ENCODE peak calls at places on chromosome 11, in seven cellular contexts. One of them, this sample, is unnamed.

GRCh38 chr11:11589385-11589890 is 32.4 kb downstream of the GALNT18 start:
- DNase-seq in right lobe of liver: no peak
- DNase-seq in fibroblast of lung: no peak
- DNase-seq in K562: no peak
- DNase-seq in A549: no peak
- DNase-seq in cardiac muscle cell: no peak
- DNase-seq in upper lobe of right lung: no peak
- DNase-seq in this sample: no peak

GRCh38 chr11:99693941-99694492 is 673.3 kb downstream of the CNTN5 start:
- DNase-seq in right lobe of liver: no peak
- DNase-seq in fibroblast of lung: peak; percentile 92
- DNase-seq in K562: no peak
- DNase-seq in A549: peak; percentile 8
- DNase-seq in cardiac muscle cell: no peak
- DNase-seq in upper lobe of right lung: no peak
- DNase-seq in this sample: no peak

GRCh38 chr11:75814369-75814685 is 683 bp upstream of the UVRAG start:
- DNase-seq in right lobe of liver: no peak
- DNase-seq in fibroblast of lung: no peak
- DNase-seq in K562: no peak
- DNase-seq in A549: no peak
- DNase-seq in cardiac muscle cell: no peak
- DNase-seq in upper lobe of right lung: no peak
- DNase-seq in this sample: no peak

GRCh38 chr11:102555091-102555490 is 24.5 kb upstream of the MMP7 start:
- DNase-seq in right lobe of liver: no peak
- DNase-seq in fibroblast of lung: no peak
- DNase-seq in K562: no peak
- DNase-seq in A549: no peak
- DNase-seq in cardiac muscle cell: no peak
- DNase-seq in upper lobe of right lung: no peak
- DNase-seq in this sample: no peak

GRCh38 chr11:87778341-87778740 is 396.9 kb downstream of the RAB38 start:
- DNase-seq in right lobe of liver: no peak
- DNase-seq in fibroblast of lung: no peak
- DNase-seq in K562: no peak
- DNase-seq in A549: no peak
- DNase-seq in cardiac muscle cell: no peak
- DNase-seq in upper lobe of right lung: no peak
- DNase-seq in this sample: no peak

GRCh38 chr11:46505741-46506485 is 87.9 kb downstream of the AMBRA1 start:
- DNase-seq in right lobe of liver: no peak
- DNase-seq in fibroblast of lung: no peak
- DNase-seq in K562: no peak
- DNase-seq in A549: no peak
- DNase-seq in cardiac muscle cell: peak; percentile 70
- DNase-seq in upper lobe of right lung: no peak
- DNase-seq in this sample: no peak

GRCh38 chr11:110470716-110471115 is 41.0 kb downstream of the FDX1 start:
- DNase-seq in right lobe of liver: no peak
- DNase-seq in fibroblast of lung: peak; percentile 51
- DNase-seq in K562: no peak
- DNase-seq in A549: no peak
- DNase-seq in cardiac muscle cell: no peak
- DNase-seq in upper lobe of right lung: no peak
- DNase-seq in this sample: no peak

GRCh38 chr11:57321996-57322880 is 2.5 kb downstream of the TNKS1BP1 start:
- DNase-seq in right lobe of liver: peak; percentile 94
- DNase-seq in fibroblast of lung: peak; percentile 99
- DNase-seq in K562: peak; percentile 72
- DNase-seq in A549: peak; percentile 99
- DNase-seq in cardiac muscle cell: peak; percentile 62
- DNase-seq in upper lobe of right lung: peak; percentile 93
- DNase-seq in this sample: peak; percentile 97

DNA sequence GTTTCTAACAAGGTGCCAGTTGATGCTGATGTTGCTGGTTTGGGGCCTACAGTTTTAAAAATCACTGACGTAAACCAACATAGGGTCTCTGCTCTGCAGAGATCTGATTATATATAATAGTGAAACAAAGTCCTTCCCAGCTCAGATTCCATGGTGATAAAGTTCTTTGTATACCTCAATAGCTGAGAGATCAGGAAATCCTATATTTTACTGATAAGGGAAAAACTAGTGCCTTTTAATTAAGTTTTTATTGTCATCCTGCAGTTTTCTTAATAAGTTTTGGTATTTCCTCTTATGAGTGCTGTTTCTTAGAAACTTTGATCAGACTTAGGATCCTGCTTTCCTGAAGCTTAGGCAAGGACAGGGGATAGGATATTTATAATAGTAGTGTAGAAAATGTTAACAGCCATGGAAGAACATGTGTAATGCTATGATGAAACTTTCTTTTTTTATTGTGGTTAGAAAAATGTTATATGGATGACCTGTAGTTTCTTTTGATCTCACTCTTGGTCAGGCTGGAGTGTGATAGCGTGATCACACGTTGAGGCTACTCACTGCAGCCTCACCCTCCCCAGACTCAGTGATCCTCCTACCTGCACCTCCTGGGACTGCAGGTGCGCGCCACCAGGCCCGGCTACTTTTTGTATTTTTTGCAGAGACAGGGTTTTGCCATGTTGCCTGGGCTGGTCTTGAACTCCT is 14.1 kb downstream of the CAPRIN1 start:
- DNase-seq in right lobe of liver: no peak
- DNase-seq in fibroblast of lung: peak; percentile 41
- DNase-seq in K562: no peak
- DNase-seq in A549: no peak
- DNase-seq in cardiac muscle cell: no peak
- DNase-seq in upper lobe of right lung: no peak
- DNase-seq in this sample: peak; percentile 58
- TF ChIP-seq CTCF in right lobe of liver: no peak
- TF ChIP-seq CTCF in fibroblast of lung: no peak
- TF ChIP-seq CTCF in K562: no peak
- TF ChIP-seq CTCF in A549: no peak
- TF ChIP-seq CTCF in cardiac muscle cell: no peak
- TF ChIP-seq CTCF in upper lobe of right lung: no peak
- TF ChIP-seq CTCF in this sample: no peak

DNA sequence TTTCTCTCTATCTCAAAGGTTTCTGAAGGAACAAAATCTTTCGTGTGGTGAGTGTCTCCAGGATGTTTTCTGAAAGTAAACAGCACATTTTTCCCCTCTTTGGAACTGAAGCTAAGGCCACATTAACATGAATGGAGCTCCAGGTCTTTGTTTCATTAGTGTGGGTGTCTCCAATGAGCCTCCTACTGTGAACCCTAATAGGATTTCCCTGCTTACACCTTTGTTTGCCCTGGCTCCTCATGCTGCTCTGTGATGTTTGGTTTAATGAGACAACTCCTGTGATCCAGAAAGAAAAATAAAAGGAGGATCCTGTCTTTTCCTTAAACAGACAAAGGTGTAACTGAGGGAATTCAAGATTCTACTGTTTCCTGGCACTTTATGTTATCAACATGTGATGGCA is 76.9 kb upstream of the SLC6A5 start:
- DNase-seq in right lobe of liver: no peak
- DNase-seq in fibroblast of lung: no peak
- DNase-seq in K562: no peak
- DNase-seq in A549: no peak
- DNase-seq in cardiac muscle cell: no peak
- DNase-seq in upper lobe of right lung: no peak
- DNase-seq in this sample: no peak
- H3K4me3 ChIP-seq in right lobe of liver: no peak overlapping the region
- H3K4me3 ChIP-seq in fibroblast of lung: no peak overlapping the region
- H3K4me3 ChIP-seq in K562: no peak overlapping the region
- H3K4me3 ChIP-seq in A549: no peak overlapping the region
- H3K4me3 ChIP-seq in cardiac muscle cell: no peak overlapping the region
- H3K4me3 ChIP-seq in upper lobe of right lung: no peak overlapping the region
- H3K4me3 ChIP-seq in this sample: no peak overlapping the region

GRCh38 chr11:63906585-63906984 is 10.4 kb downstream of the RCOR2 start:
- DNase-seq in right lobe of liver: no peak
- DNase-seq in fibroblast of lung: no peak
- DNase-seq in K562: peak; percentile 68
- DNase-seq in A549: no peak
- DNase-seq in cardiac muscle cell: no peak
- DNase-seq in upper lobe of right lung: no peak
- DNase-seq in this sample: no peak
- TF ChIP-seq CTCF in right lobe of liver: peak; percentile 20
- TF ChIP-seq CTCF in fibroblast of lung: no peak
- TF ChIP-seq CTCF in K562: peak; percentile 42
- TF ChIP-seq CTCF in A549: peak; percentile 40
- TF ChIP-seq CTCF in cardiac muscle cell: peak; percentile 4
- TF ChIP-seq CTCF in upper lobe of right lung: peak; percentile 35
- TF ChIP-seq CTCF in this sample: no peak

GRCh38 chr11:128814856-128815705 is 52.0 kb downstream of the KCNJ1 start:
- DNase-seq in right lobe of liver: no peak
- DNase-seq in fibroblast of lung: peak; percentile 72
- DNase-seq in K562: no peak
- DNase-seq in A549: no peak
- DNase-seq in cardiac muscle cell: peak; percentile 82
- DNase-seq in upper lobe of right lung: no peak
- DNase-seq in this sample: peak; percentile 77
- H3K4me3 ChIP-seq in right lobe of liver: no peak overlapping the region
- H3K4me3 ChIP-seq in fibroblast of lung: no peak overlapping the region
- H3K4me3 ChIP-seq in K562: no peak overlapping the region
- H3K4me3 ChIP-seq in A549: no peak overlapping the region
- H3K4me3 ChIP-seq in cardiac muscle cell: no peak overlapping the region
- H3K4me3 ChIP-seq in upper lobe of right lung: no peak overlapping the region
- H3K4me3 ChIP-seq in this sample: no peak overlapping the region

This sample was measured in foreskin fibroblast.